ENCODE peak calls at places on chromosomes 1 and 21, in six cellular contexts. F is PC-9, B is GM23248, H is GM23338, L is neural progenitor cell, E is MM.1S. V is an unnamed sample. For H3F3A, the result is how much of the 10 kb centered on the place peaks cover.

GRCh38 chr1:9200441-9200840 is 34.1 kb upstream of the H6PD start:
- DNase-seq in F (no peak), L (peak), E (no peak), B (peak), H (no peak), V (no peak)

GRCh38 chr1:229478852-229479251 is 29.3 kb downstream of the NUP133 start:
- DNase-seq in E (peak), F (no peak), L (no peak), H (no peak), B (no peak), V (no peak)

GRCh38 chr1:6727535-6727934 is 25.9 kb upstream of the DNAJC11 start:
- DNase-seq in F (peak), B (peak), L (peak), H (peak), E (peak), V (peak)

GRCh38 chr21:46295177-46295711 is 9.1 kb downstream of the YBEY start:
- DNase-seq in F (no peak), L (peak), B (peak), E (no peak), H (peak), V (no peak)

GRCh38 chr1:228727682-228728171 is 7.6 kb upstream of the RHOU start:
- DNase-seq in H (no peak), F (no peak), B (no peak), E (no peak), L (no peak), V (no peak)

GRCh38 chr1:45843474-45843905 is 40.1 kb downstream of the MAST2 start:
- DNase-seq in L (no peak), E (peak), B (peak), H (no peak), F (no peak), V (peak)

GRCh38 chr1:145892486-145893087 is 6.9 kb upstream of the ANKRD35 start:
- DNase-seq in L (no peak), F (no peak), H (no peak), B (peak), E (no peak), V (peak)

GRCh38 chr21:14869984-14870840 is 194.6 kb downstream of the NRIP1 start:
- DNase-seq in L (no peak), E (no peak), F (peak), H (no peak), B (no peak), V (peak)

GRCh38 chr1:200206340-200206739 is 178.8 kb downstream of the NR5A2 start:
- DNase-seq in H (no peak), L (no peak), B (peak), F (peak), E (no peak), V (peak)

GRCh38 chr1:168498159-168498609 is 45.6 kb downstream of the XCL2 start:
- DNase-seq in L (no peak), E (no peak), F (no peak), B (peak), H (peak), V (no peak)

GRCh38 chr1:22264464-22265330 is 121.8 kb upstream of the WNT4 start:
- DNase-seq in B (no peak), E (no peak), H (peak), F (no peak), L (peak), V (no peak)

GRCh38 chr21:33414926-33415325 is 11.7 kb downstream of the IFNGR2 start:
- DNase-seq in B (no peak), E (no peak), L (no peak), H (no peak), F (no peak), V (no peak)

GRCh38 chr1:92291372-92291999 is 7.3 kb downstream of the GLMN start:
- DNase-seq in B (peak), H (peak), L (peak), F (peak), E (peak), V (peak)

GRCh38 chr1:67313934-67314671 is 6.4 kb downstream of the IL12RB2 start:
- DNase-seq in H (no peak), E (no peak), B (no peak), F (no peak), L (no peak), V (no peak)

GRCh38 chr1:62076286-62076685 is 118.4 kb upstream of the L1TD1 start:
- DNase-seq in B (peak), E (no peak), L (no peak), H (no peak), F (peak), V (peak)

GRCh38 chr21:43861716-43862115 is 3.3 kb upstream of the AGPAT3 start:
- DNase-seq in E (peak), F (no peak), B (no peak), H (no peak), L (no peak), V (no peak)

GRCh38 chr1:231919269-231919886 is 292.8 kb downstream of the DISC1 start:
- DNase-seq in E (peak), F (no peak), L (no peak), B (no peak), H (no peak), V (no peak)

GRCh38 chr1:220680085-220680687 is 10.0 kb upstream of the C1orf115 start:
- DNase-seq in H (peak), B (peak), L (peak), F (no peak), E (peak), V (peak)

GRCh38 chr1:84620720-84621313 is 46.6 kb upstream of the CTBS start:
- DNase-seq in L (peak), H (peak), B (peak), F (peak), E (peak), V (peak)

GRCh38 chr1:18256318-18257235 is 149.0 kb downstream of the IGSF21 start:
- DNase-seq in F (no peak), L (peak), E (peak), B (peak), H (peak), V (peak)

GRCh38 chr1:44049839-44050238 is 18.6 kb upstream of the SLC6A9 start:
- DNase-seq in L (no peak), H (no peak), B (peak), E (no peak), F (peak), V (peak)

GRCh38 chr1:2314803-2315710 is 76.3 kb downstream of the MORN1 start:
- DNase-seq in F (no peak), B (peak), E (no peak), L (peak), H (peak), V (peak)

GRCh38 chr21:25118648-25119047 is 488.6 kb downstream of the MRPL39 start:
- DNase-seq in H (no peak), L (no peak), F (no peak), B (no peak), E (no peak), V (no peak)

GRCh38 chr1:93758842-93759515 is 77.3 kb upstream of the BCAR3 start:
- DNase-seq in H (no peak), F (peak), E (no peak), B (peak), L (no peak), V (peak)

GRCh38 chr1:210445485-210445884 is 116.8 kb downstream of the HHAT start:
- DNase-seq in L (no peak), F (no peak), E (no peak), H (no peak), B (no peak), V (peak)

GRCh38 chr1:166705376-166706289 is 133.6 kb upstream of the POGK start:
- DNase-seq in E (no peak), L (no peak), H (no peak), F (no peak), B (no peak), V (no peak)

GRCh38 chr1:186082235-186082937 is 292.7 kb downstream of the TPR start:
- DNase-seq in E (no peak), B (peak), H (no peak), L (peak), F (peak), V (peak)

GRCh38 chr1:147337040-147337439 is 94.6 kb downstream of the CHD1L start:
- DNase-seq in L (peak), B (peak), E (no peak), F (no peak), H (peak), V (no peak)

GRCh38 chr1:41383094-41383852 is 22.0 kb downstream of the FOXO6 start:
- DNase-seq in L (peak), F (peak), H (peak), E (no peak), B (peak), V (peak)

GRCh38 chr1:172699111-172699510 is 40.2 kb downstream of the FASLG start:
- DNase-seq in B (peak), E (peak), H (no peak), L (no peak), F (no peak), V (peak)

GRCh38 chr1:22437573-22437972 is 14.1 kb upstream of the ZBTB40 start:
- DNase-seq in H (no peak), L (no peak), F (no peak), E (no peak), B (no peak), V (no peak)

GRCh38 chr1:16139473-16139962 is 16.4 kb downstream of the EPHA2 start:
- DNase-seq in E (no peak), H (no peak), L (no peak), B (peak), F (peak), V (peak)

GRCh38 chr1:89918127-89918793 is 76.7 kb upstream of the ZNF326 start:
- DNase-seq in B (peak), F (no peak), L (no peak), H (no peak), E (no peak), V (no peak)

GRCh38 chr1:218658899-218659298 is 313.8 kb downstream of the TGFB2 start:
- DNase-seq in B (peak), E (no peak), H (no peak), F (no peak), L (no peak), V (peak)

GRCh38 chr1:225752245-225752644 is 25.4 kb upstream of the SRP9 start:
- DNase-seq in B (no peak), E (no peak), L (no peak), F (no peak), H (no peak), V (no peak)

GRCh38 chr1:204130989-204131892 is 20.6 kb downstream of the ETNK2 start:
- DNase-seq in L (no peak), F (peak), E (no peak), B (peak), H (peak), V (peak)

DNA sequence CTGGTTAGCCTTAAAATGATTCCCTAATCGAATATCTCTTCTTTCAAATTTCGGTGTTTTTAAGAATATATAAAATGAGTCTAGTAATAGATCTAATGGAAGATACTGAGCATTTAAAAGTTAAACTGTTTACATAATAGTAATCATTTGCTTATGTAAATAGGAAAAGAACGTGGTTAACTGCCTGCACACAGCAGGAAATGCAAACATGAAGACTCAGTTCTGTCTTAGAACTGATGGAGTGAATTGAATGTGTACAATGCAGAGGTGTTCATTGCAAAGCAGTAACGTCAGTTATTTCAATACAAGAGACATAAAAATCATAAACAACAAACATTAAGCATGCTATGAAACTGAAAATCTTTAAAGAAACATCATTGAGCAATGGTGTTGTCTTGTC is 359.4 kb upstream of the ADAMTS5 start:
- DNase-seq in F (no peak), L (no peak), E (no peak), H (no peak), B (no peak), V (peak)
- TF ChIP-seq EZH2 in F (no peak), L (no peak), E (no peak), H (no peak), B (no peak), V (no peak)

DNA sequence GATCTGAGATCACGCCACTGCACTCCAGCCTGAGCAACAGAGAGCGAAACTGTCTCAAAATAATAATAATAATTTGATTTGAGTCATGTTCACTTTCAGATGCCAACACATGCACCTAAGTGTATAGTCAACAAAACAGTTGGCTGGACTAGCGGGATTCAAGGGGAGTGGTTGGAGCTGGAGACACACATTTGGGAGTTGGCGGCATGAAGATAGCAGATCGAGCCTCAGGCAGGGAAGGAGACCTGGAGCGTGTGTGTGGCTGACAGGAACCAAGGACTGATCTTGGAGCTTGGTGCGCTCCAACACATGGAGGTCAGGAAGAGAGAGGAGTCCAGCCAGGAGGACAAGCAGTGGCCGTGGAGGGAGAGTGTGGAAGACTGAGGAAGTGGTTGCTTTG is 14.6 kb upstream of the PGD start:
- DNase-seq in B (no peak), H (no peak), F (no peak), L (no peak), E (no peak), V (no peak)
- H3F3A ChIP-seq in B (under half), H (under half), F (under half), L (under half), E (under half), V (under half)

DNA sequence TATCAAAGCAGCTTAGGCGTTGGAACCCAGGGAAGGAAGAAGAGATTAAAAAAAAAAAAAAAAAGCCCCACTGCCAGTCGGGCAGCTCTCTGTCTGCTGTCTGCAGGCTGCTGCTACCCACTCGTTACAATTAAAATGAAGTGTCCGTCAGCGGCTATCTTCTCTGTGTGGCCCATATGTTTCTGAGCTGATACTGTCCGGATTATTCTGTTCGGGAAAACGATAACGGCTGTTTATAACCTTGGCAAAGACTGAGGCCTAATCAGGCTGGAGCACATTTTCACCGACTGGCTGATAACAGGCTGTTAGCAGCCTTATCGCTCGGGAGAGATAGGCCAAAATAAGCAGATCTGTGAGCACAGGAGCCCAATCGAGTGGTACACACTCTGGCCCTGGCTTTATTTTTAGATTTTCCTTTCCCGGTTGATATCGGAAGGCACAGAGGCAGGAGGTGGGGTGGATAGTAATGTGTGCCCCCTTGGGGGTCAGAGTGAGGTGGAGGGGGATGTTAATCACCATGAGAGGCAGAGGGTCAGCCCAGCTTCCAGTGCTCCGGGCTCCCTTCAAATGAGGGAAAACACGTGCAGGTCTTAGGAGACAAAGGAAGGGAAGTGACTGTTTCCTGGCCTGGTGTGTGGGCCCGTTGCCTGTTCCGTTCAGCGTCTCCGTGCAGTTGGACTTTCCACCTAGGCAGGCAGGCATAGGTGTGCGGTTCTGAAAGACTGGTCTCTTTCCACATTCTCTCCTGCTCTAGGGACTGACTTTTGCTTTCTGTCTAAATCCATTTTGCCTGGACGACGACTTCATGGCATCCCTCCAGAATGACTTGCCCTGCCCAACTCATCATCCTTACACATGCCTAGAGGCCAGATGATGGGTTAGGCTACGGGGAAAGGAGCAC is 153.4 kb downstream of the PBX1 start:
- DNase-seq in E (no peak), H (no peak), F (no peak), B (peak), L (no peak), V (peak)
- TF ChIP-seq EZH2 in E (no peak), H (no peak), F (no peak), B (no peak), L (no peak), V (no peak)

GRCh38 chr1:233503351-233503950 is 110.5 kb upstream of the KCNK1 start:
- DNase-seq in F (no peak), E (no peak), B (no peak), H (no peak), L (no peak), V (peak)
- H3F3A ChIP-seq in F (under half), E (under half), B (under half), H (under half), L (under half), V (under half)

GRCh38 chr1:25427696-25428095 is 3.0 kb upstream of the MACO1 start:
- DNase-seq in E (no peak), F (no peak), L (no peak), B (peak), H (no peak), V (no peak)
- TF ChIP-seq EZH2 in E (no peak), F (no peak), L (no peak), B (no peak), H (no peak), V (no peak)

V was measured in PC-3.